ENCODE peak calls at places on chromosomes 12 and 14, in seven cellular contexts. Y is spleen, Q is GM23338, M is HCT116, K is transverse colon, U is breast epithelium, T is stomach. L is an unnamed sample.

GRCh38 chr14:87745507-87746118 is 247.4 kb downstream of the GALC start:
- DNase-seq in M (peak), U (no peak), T (no peak), K (no peak), Y (no peak), Q (peak), L (peak)

GRCh38 chr14:80664576-80664975 is 277.0 kb downstream of the CEP128 start:
- DNase-seq in Q (no peak), K (no peak), U (no peak), T (no peak), M (no peak), Y (no peak), L (no peak)

GRCh38 chr12:118136559-118137003 is 657 bp downstream of the PEBP1 start:
- DNase-seq in Y (peak), M (no peak), Q (peak), K (peak), U (peak), T (peak), L (no peak)

GRCh38 chr12:77401062-77401461 is 335.7 kb upstream of the E2F7 start:
- DNase-seq in U (no peak), Q (no peak), Y (no peak), M (no peak), T (no peak), K (no peak), L (no peak)

GRCh38 chr14:22432348-22432976 is 156.6 kb downstream of the DAD1 start:
- DNase-seq in Q (peak), Y (no peak), K (peak), T (peak), M (peak), U (peak), L (no peak)

GRCh38 chr12:107645630-107646333 is 39.8 kb upstream of the PWP1 start:
- DNase-seq in M (no peak), Q (peak), K (no peak), U (no peak), Y (no peak), T (no peak), L (no peak)

GRCh38 chr12:70549340-70550179 is 87.7 kb downstream of the PTPRB start:
- DNase-seq in T (no peak), K (no peak), U (no peak), Q (no peak), Y (no peak), M (no peak), L (no peak)

GRCh38 chr14:99930420-99931274 is 134.6 kb upstream of the EVL start:
- DNase-seq in K (no peak), U (no peak), T (no peak), Y (no peak), M (no peak), Q (no peak), L (no peak)

GRCh38 chr14:96911499-96912130 is 114.4 kb downstream of the VRK1 start:
- DNase-seq in Y (no peak), U (no peak), T (no peak), Q (no peak), M (no peak), K (no peak), L (no peak)

GRCh38 chr14:20278414-20278813 is 27.3 kb downstream of the TTC5 start:
- DNase-seq in T (no peak), M (no peak), U (no peak), Y (no peak), K (no peak), Q (no peak), L (peak)

GRCh38 chr12:119803391-119803791 is 73.7 kb downstream of the CIT start:
- DNase-seq in Y (no peak), K (no peak), U (no peak), T (no peak), Q (peak), M (no peak), L (no peak)

GRCh38 chr12:106425061-106425706 is 67.6 kb downstream of the POLR3B start:
- DNase-seq in Y (no peak), K (no peak), U (no peak), Q (peak), M (no peak), T (no peak), L (no peak)

GRCh38 chr14:33911046-33911445 is 39.8 kb downstream of the EGLN3 start:
- DNase-seq in M (no peak), Q (no peak), Y (no peak), U (no peak), K (no peak), T (no peak), L (no peak)

GRCh38 chr14:72476657-72477499 is 417.0 kb downstream of the DPF3 start:
- DNase-seq in K (peak), Y (no peak), T (no peak), Q (peak), M (peak), U (peak), L (peak)

GRCh38 chr14:22836301-22837058 is at the start of gene MMP14:
- DNase-seq in Q (peak), U (peak), T (peak), Y (peak), K (peak), M (no peak), L (no peak)

GRCh38 chr12:52274521-52274920 is at the start of gene KRT86:
- DNase-seq in Y (peak), M (no peak), K (no peak), U (no peak), T (peak), Q (no peak), L (no peak)

GRCh38 chr12:95605087-95605486 is 53.8 kb upstream of the USP44 start:
- DNase-seq in M (no peak), Q (no peak), Y (no peak), T (no peak), K (no peak), U (no peak), L (no peak)

GRCh38 chr12:6866920-6867406 is 368 bp upstream of the TPI1 start:
- DNase-seq in Q (no peak), U (no peak), K (no peak), M (no peak), T (peak), Y (peak), L (no peak)

GRCh38 chr12:6867407-6868210 is at the start of gene TPI1:
- DNase-seq in T (peak), M (no peak), K (peak), U (peak), Y (peak), Q (peak), L (peak)

GRCh38 chr12:6866163-6866919 is 990 bp upstream of the TPI1 start:
- DNase-seq in Q (peak), K (no peak), U (no peak), Y (peak), M (no peak), T (no peak), L (no peak)

GRCh38 chr12:6869049-6870021 is 2.0 kb downstream of the TPI1 start:
- DNase-seq in Y (peak), M (peak), T (peak), U (peak), K (peak), Q (peak), L (peak)

GRCh38 chr12:6868211-6869048 is 1.1 kb downstream of the TPI1 start:
- DNase-seq in M (no peak), Y (no peak), T (no peak), K (no peak), Q (no peak), U (no peak), L (no peak)
- TF ChIP-seq CTCF in M (no peak), Y (no peak), T (no peak), K (no peak), Q (peak), U (no peak), L (no peak)

GRCh38 chr12:28781671-28782652 is 367.1 kb upstream of the FAR2 start:
- DNase-seq in Y (no peak), M (no peak), K (no peak), Q (no peak), U (no peak), T (no peak), L (no peak)
- TF ChIP-seq POLR2AphosphoS5 in Y (no peak), M (no peak), K (no peak), Q (no peak), U (no peak), T (no peak), L (no peak)

DNA sequence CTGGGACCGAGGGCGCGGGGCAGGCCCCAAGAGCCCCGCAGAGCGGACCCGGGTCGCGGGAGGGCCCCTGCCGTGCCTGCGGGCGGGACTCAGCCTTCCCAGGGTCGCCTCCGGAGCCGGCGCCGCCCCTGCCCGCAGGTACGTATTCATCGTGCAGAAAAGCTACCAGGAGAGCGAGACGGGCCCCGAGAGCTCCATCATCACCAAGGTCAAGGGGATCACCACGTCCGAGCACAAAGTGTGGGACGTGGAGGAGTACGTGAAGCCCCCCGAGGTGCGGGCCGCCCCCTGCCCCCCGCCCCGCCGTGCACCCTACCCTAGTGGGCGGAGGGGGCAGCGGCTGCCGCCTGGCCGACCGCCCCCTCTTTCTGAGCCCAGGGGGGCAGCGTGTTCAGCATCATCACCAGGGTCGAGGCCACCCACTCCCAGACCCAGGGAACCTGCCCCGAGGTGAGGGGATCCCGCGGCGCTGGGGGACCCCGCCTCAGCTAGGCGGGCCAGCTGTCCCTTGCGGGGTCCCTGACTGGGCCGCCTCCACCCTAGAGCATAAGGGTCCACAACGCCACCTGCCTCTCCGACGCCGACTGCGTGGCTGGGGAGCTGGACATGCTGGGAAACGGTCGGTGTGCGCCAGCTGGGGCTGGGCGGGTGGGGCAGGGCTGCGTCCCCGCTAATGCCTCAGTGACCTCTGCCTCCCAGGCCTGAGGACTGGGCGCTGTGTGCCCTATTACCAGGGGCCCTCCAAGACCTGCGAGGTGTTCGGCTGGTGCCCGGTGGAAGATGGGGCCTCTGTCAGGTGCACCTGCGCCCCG is 931 bp downstream of the P2RX2 start:
- DNase-seq in U (no peak), M (no peak), Q (peak), T (no peak), Y (no peak), K (no peak), L (no peak)
- TF ChIP-seq CTCF in U (no peak), M (no peak), Q (no peak), T (no peak), Y (no peak), K (no peak), L (no peak)

DNA sequence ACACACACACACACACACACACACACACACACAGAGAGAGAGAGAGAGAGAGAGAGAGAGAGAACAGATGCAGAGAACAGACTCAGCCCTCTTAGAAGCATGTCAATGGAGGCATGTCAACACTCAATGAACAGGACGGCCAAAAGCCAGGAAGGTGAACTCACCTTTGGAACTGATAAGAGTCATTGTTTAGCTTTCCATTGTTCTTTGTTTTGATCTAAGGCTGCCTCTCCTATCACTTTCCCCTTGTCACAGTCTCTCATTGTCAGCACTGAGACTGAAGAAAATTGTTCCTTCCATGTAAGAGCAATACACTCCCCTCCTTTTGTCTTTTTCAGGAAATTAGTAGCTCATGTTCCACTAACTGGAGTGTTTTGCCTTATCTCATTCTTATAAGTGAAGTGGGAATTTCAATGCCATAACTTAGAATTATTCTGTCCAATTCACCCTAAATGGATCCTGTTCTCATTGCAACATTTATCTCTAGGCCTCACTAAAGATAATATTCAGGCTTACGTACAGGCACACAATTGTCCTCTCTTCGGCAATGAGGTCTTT is 218.0 kb downstream of the DUSP6 start:
- DNase-seq in Q (no peak), T (peak), K (no peak), Y (no peak), M (peak), U (no peak), L (no peak)
- TF ChIP-seq POLR2AphosphoS5 in Q (no peak), T (peak), K (no peak), Y (no peak), M (no peak), U (no peak), L (no peak)

DNA sequence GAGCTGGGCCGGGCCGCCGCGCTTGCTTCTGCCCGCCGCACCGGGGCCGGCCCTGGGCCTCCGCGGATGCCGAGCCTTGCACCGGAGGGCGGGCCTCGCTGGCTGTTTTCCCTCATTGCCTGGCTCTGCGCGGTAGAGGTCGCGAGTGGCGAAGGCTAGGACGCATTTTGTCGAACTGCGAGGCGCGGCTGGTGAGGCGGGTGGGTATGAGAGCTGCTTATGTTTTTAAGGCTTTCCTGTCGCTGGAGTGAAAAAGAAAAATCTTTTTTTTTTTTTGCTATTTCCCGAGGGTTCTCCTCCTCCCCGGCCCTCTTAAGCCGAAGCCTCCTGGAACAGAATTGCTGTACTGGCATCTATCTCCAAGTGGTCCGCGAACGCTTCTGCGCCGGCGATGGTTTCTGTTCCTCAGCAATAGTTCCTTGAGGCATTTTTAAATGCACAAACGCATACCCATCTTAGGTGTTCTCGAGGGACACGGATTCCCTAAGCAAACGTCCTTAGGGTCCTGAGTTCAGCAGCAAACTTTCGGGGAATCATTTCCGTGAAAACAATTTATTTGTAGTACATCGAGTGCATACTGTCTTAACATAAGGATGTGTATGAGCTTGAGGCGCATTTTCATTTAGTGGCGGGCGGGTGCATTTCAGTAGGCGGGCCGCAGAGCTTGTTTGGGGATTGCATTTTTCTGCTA is 631 bp downstream of the RESF1 start:
- DNase-seq in M (no peak), K (peak), Y (peak), Q (peak), T (peak), U (peak), L (peak)
- TF ChIP-seq CTCF in M (no peak), K (no peak), Y (no peak), Q (no peak), T (no peak), U (no peak), L (no peak)

GRCh38 chr12:6206327-6206726 is 6.1 kb downstream of the CD9 start:
- DNase-seq in Q (no peak), T (no peak), M (no peak), K (no peak), U (no peak), Y (no peak), L (no peak)
- TF ChIP-seq POLR2AphosphoS5 in Q (no peak), T (no peak), M (no peak), K (no peak), U (no peak), Y (no peak), L (no peak)

DNA sequence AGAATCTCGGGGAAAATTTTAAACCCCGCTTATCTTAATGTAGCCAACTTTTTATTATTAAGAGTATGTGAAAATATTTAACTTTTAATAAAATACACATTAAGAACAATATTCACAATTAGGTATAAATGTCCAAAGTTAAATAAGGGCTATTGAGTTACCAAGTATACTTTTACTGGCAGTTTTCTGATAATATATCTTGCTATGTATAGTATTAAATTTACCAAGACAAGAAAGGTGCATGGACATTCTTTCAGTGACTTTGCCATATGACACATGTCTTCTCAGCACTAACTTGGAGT is 115.4 kb downstream of the MON2 start:
- DNase-seq in U (no peak), M (no peak), Y (no peak), K (no peak), Q (no peak), T (no peak), L (no peak)
- TF ChIP-seq CTCF in U (no peak), M (peak), Y (no peak), K (no peak), Q (no peak), T (no peak), L (no peak)

GRCh38 chr14:102088012-102088792 is 1.4 kb upstream of the HSP90AA1 start:
- DNase-seq in M (no peak), Y (peak), Q (peak), T (peak), U (peak), K (peak), L (peak)

GRCh38 chr14:102089621-102090343 is 2.9 kb upstream of the HSP90AA1 start:
- DNase-seq in K (no peak), T (no peak), M (no peak), U (no peak), Q (no peak), Y (peak), L (no peak)

GRCh38 chr14:102086346-102086971 is 385 bp downstream of the HSP90AA1 start:
- DNase-seq in K (peak), Y (no peak), U (no peak), M (no peak), T (peak), Q (peak), L (peak)

GRCh38 chr14:102086972-102087761 is at the start of gene HSP90AA1:
- DNase-seq in Y (peak), M (peak), K (peak), Q (peak), U (peak), T (peak), L (peak)

GRCh38 chr14:102087762-102088011 is 843 bp upstream of the HSP90AA1 start:
- DNase-seq in Q (peak), K (no peak), T (no peak), Y (no peak), M (no peak), U (no peak), L (no peak)
- TF ChIP-seq POLR2AphosphoS5 in Q (no peak), K (no peak), T (no peak), Y (no peak), M (no peak), U (no peak), L (no peak)

GRCh38 chr14:73500360-73500759 is 9.6 kb downstream of the RIOX1 start:
- DNase-seq in K (no peak), Q (no peak), M (peak), T (no peak), Y (no peak), U (no peak), L (no peak)
- TF ChIP-seq CTCF in K (no peak), Q (peak), M (no peak), T (no peak), Y (no peak), U (no peak), L (no peak)

L was measured in HL-60.